ENCODE peak calls at places on chromosomes 16 and 17, in eight cellular contexts. O is OCI-M1, D is T-helper 1 cell, H is NCI-H2171, U is activated T-helper 1 cell treated with Interleukin-2 at 50 U/mL for 16 hours, C is hippocampal formation, A is progenitor cell of endocrine pancreas, S is left kidney. M is an unnamed sample.

GRCh38 chr16:13289515-13289914 is 388.1 kb downstream of the SHISA9 start:
- DNase-seq in S (no peak), U (no peak), A (no peak), C (no peak), O (no peak), H (no peak), D (no peak), M (no peak)

GRCh38 chr17:80913928-80914821 is 77.5 kb upstream of the CHMP6 start:
- DNase-seq in S (no peak), C (no peak), H (no peak), A (no peak), U (no peak), O (no peak), D (no peak), M (no peak)

GRCh38 chr16:11783319-11784047 is 13.6 kb downstream of the ZC3H7A start:
- DNase-seq in S (no peak), C (no peak), A (no peak), O (peak), H (no peak), U (no peak), D (peak), M (peak)

GRCh38 chr17:63819131-63819530 is 8.1 kb upstream of the PSMC5 start:
- DNase-seq in O (no peak), H (no peak), D (no peak), U (no peak), C (no peak), S (no peak), A (no peak), M (peak)

GRCh38 chr17:79666111-79666510 is 55.3 kb upstream of the RBFOX3 start:
- DNase-seq in U (no peak), A (no peak), H (no peak), S (no peak), O (no peak), D (no peak), C (no peak), M (no peak)

GRCh38 chr17:55056530-55056929 is 88.0 kb downstream of the STXBP4 start:
- DNase-seq in C (no peak), O (no peak), S (peak), H (peak), D (no peak), U (no peak), A (no peak), M (no peak)

GRCh38 chr16:83727018-83727417 is 80.8 kb upstream of the HSBP1 start:
- DNase-seq in U (no peak), S (no peak), A (no peak), H (no peak), O (peak), D (no peak), C (no peak), M (peak)

GRCh38 chr16:56866955-56867830 is 2.2 kb downstream of the SLC12A3 start:
- DNase-seq in U (no peak), C (peak), S (peak), D (no peak), A (peak), O (peak), H (peak), M (peak)